ENCODE peak calls at places on chromosomes 4 and X, in four cellular contexts. N, M, J and L are unnamed samples.

GRCh38 chr4:57303012-57303751 is 193.0 kb upstream of the IGFBP7 start:
- DNase-seq in N (no peak), M (no peak), J (no peak), L (no peak)

GRCh38 chr4:151152033-151152432 is 52.6 kb downstream of the RPS3A start:
- DNase-seq in J (no peak), N (no peak), M (no peak), L (no peak)

GRCh38 chr4:20259707-20260106 is 8.0 kb downstream of the SLIT2 start:
- DNase-seq in M (no peak), N (no peak), J (no peak), L (no peak)

GRCh38 chrX:308821-309520 is 9.6 kb downstream of the GTPBP6 start:
- DNase-seq in N (no peak), J (peak), M (no peak), L (no peak)

GRCh38 chr4:14125375-14126129 is 498.0 kb upstream of the BOD1L1 start:
- DNase-seq in N (no peak), M (no peak), J (no peak), L (no peak)

GRCh38 chrX:100410083-100410590 is at the start of gene PCDH19:
- DNase-seq in M (peak), N (no peak), J (no peak), L (peak)

GRCh38 chrX:131675596-131676194 is 131.8 kb downstream of the OR13H1 start:
- DNase-seq in M (no peak), N (no peak), J (no peak), L (peak)

GRCh38 chrX:29090811-29091210 is 503.6 kb downstream of the IL1RAPL1 start:
- DNase-seq in M (no peak), N (no peak), J (no peak), L (peak)

GRCh38 chr4:187127456-187127855 is 403.8 kb upstream of the FAT1 start:
- DNase-seq in N (no peak), M (no peak), J (no peak), L (no peak)

GRCh38 chr4:47483722-47484121 is 1.4 kb upstream of the ATP10D start:
- DNase-seq in M (no peak), J (no peak), N (no peak), L (no peak)

GRCh38 chr4:186666750-186667149 is 56.9 kb downstream of the FAT1 start:
- DNase-seq in M (no peak), N (no peak), J (no peak), L (no peak)

GRCh38 chr4:112118742-112119357 is 26.4 kb upstream of the FAM241A start:
- DNase-seq in M (no peak), N (no peak), J (no peak), L (no peak)

GRCh38 chr4:73539386-73539785 is 57.8 kb downstream of the AFM start:
- DNase-seq in M (no peak), J (no peak), N (no peak), L (no peak)

GRCh38 chr4:54998991-54999390 is 126.4 kb downstream of the KDR start:
- DNase-seq in N (no peak), M (no peak), J (no peak), L (peak)

GRCh38 chrX:120795301-120795700 is 80.4 kb downstream of the CT47B1 start:
- DNase-seq in N (no peak), J (no peak), M (no peak), L (peak)

GRCh38 chr4:823761-824460 is 2.0 kb downstream of the CPLX1 start:
- DNase-seq in J (peak), N (no peak), M (no peak), L (no peak)

GRCh38 chr4:51942108-51942832 is 77.9 kb downstream of the LRRC66 start:
- DNase-seq in M (no peak), J (no peak), N (no peak), L (peak)

GRCh38 chrX:153820601-153821000 is 9.7 kb downstream of the PDZD4 start:
- DNase-seq in N (no peak), J (no peak), M (no peak), L (no peak)

GRCh38 chr4:26839534-26839951 is 21.1 kb upstream of the STIM2 start:
- DNase-seq in J (no peak), M (no peak), N (no peak), L (peak)

GRCh38 chr4:3857316-3857926 is 91.2 kb downstream of the ADRA2C start:
- DNase-seq in J (no peak), N (no peak), M (no peak), L (no peak)

GRCh38 chr4:1758306-1759121 is 34.6 kb upstream of the FGFR3 start:
- DNase-seq in M (no peak), N (no peak), J (no peak), L (no peak)

GRCh38 chr4:8538703-8539567 is 41.3 kb upstream of the GPR78 start:
- DNase-seq in J (no peak), M (no peak), N (no peak), L (peak)

GRCh38 chr4:169659736-169660670 is 39.6 kb downstream of the CLCN3 start:
- DNase-seq in J (no peak), M (peak), N (peak), L (peak)

GRCh38 chrX:81174286-81174685 is 27.4 kb downstream of the HMGN5 start:
- DNase-seq in J (no peak), M (no peak), N (no peak), L (peak)

GRCh38 chr4:82248903-82249632 is 124.7 kb downstream of the HNRNPD start:
- DNase-seq in M (no peak), N (no peak), J (no peak), L (no peak)

GRCh38 chr4:108213308-108213707 is 44.6 kb upstream of the LEF1 start:
- DNase-seq in N (no peak), J (no peak), M (no peak), L (no peak)

GRCh38 chr4:60500860-60501259 is 699.3 kb upstream of the ADGRL3 start:
- DNase-seq in N (no peak), M (no peak), J (no peak), L (peak)

GRCh38 chrX:48694776-48695523 is 1.6 kb upstream of the SUV39H1 start:
- DNase-seq in M (no peak), N (no peak), J (no peak), L (no peak)

GRCh38 chr4:8741513-8742226 is 130.0 kb downstream of the HMX1 start:
- DNase-seq in M (no peak), N (no peak), J (peak), L (no peak)

GRCh38 chrX:118325453-118325852 is 20.5 kb upstream of the WDR44 start:
- DNase-seq in N (no peak), J (no peak), M (no peak), L (peak)

GRCh38 chr4:156523492-156523891 is 448.1 kb downstream of the PDGFC start:
- DNase-seq in J (no peak), M (no peak), N (no peak), L (no peak)

GRCh38 chr4:161829631-161830030 is 334.2 kb downstream of the FSTL5 start:
- DNase-seq in M (no peak), J (no peak), N (no peak), L (no peak)

GRCh38 chr4:67549123-67549522 is 3.8 kb upstream of the CENPC start:
- DNase-seq in M (no peak), N (no peak), J (no peak), L (no peak)

GRCh38 chrX:30888526-30889146 is 418 bp downstream of the TAB3 start:
- DNase-seq in J (no peak), M (no peak), N (no peak), L (no peak)

GRCh38 chr4:147049940-147050852 is 104.5 kb upstream of the TTC29 start:
- DNase-seq in J (no peak), M (no peak), N (no peak), L (peak)

GRCh38 chr4:154364012-154364863 is 127.4 kb downstream of the DCHS2 start:
- DNase-seq in J (no peak), M (no peak), N (no peak), L (no peak)